ENCODE peak calls at places on chromosomes 11 and 22, in four cellular contexts. L is pons, C is HT1080, H is smooth muscle cell of the brain vasculature. I is an unnamed sample.

GRCh38 chr11:96199563-96200025 is 143.4 kb downstream of the MAML2 start:
- DNase-seq in L (no peak), C (no peak), H (no peak), I (no peak)

GRCh38 chr22:20803696-20804324 is 29.9 kb downstream of the SERPIND1 start:
- DNase-seq in L (no peak), C (no peak), H (no peak), I (no peak)

GRCh38 chr11:129785383-129786111 is 30.1 kb upstream of the TMEM45B start:
- DNase-seq in L (peak), C (peak), H (no peak), I (peak)

GRCh38 chr22:27456696-27457503 is 344.7 kb downstream of the MN1 start:
- DNase-seq in L (no peak), C (peak), H (peak), I (no peak)

GRCh38 chr11:124623861-124624525 is 1.3 kb downstream of the TBRG1 start:
- DNase-seq in L (no peak), C (no peak), H (no peak), I (no peak)

GRCh38 chr11:35163209-35163608 is 24.2 kb downstream of the CD44 start:
- DNase-seq in L (no peak), C (peak), H (no peak), I (no peak)

GRCh38 chr11:115760528-115760837 is 256.3 kb upstream of the CADM1 start:
- DNase-seq in L (no peak), C (no peak), H (no peak), I (no peak)

GRCh38 chr11:16809901-16810668 is 71.6 kb downstream of the C11orf58 start:
- DNase-seq in L (peak), C (peak), H (no peak), I (peak)

GRCh38 chr11:126347751-126348628 is 7.5 kb upstream of the ST3GAL4 start:
- DNase-seq in L (no peak), C (no peak), H (no peak), I (no peak)

GRCh38 chr22:27419473-27419872 is 382.1 kb downstream of the MN1 start:
- DNase-seq in L (peak), C (no peak), H (no peak), I (peak)

GRCh38 chr11:103609117-103610066 is 427.0 kb upstream of the DDI1 start:
- DNase-seq in L (no peak), C (peak), H (peak), I (no peak)

I was measured in midbrain.